ENCODE peak calls at places on chromosomes 7 and 10, in eight cellular contexts. N is chondrocyte; L is AG08395; J is natural killer cell; U is activated CD8-positive, alpha-beta memory T cell treated with anti-CD3 and anti-CD28 coated beads for 48 hours; Q is cortex of kidney; R is ovary; D is activated T-helper 2 cell treated with anti-CD3 and anti-CD28 coated beads, Interferon-gamma antibody, Interleukin-2, Interleukin-4, amounts not matched to agents 10 μg/mL and 5 μg/mL and 100 μg/mL, durations not matched to agents 14 hours and 24 hours and 36 hours. T is an unnamed sample.
A peak's percentile ranks its signal among the peaks of the same experiment; 100 is the strongest.

GRCh38 chr10:31101123-31101522 is 69.5 kb upstream of the ZNF438 start:
- DNase-seq in N (no peak), L (peak; percentile 78), J (no peak), U (no peak), Q (no peak), R (no peak), D (peak; percentile 54), T (no peak)

GRCh38 chr7:75980126-75980864 is 14.1 kb downstream of the TMEM120A start:
- DNase-seq in N (no peak), L (no peak), J (no peak), U (no peak), Q (no peak), R (peak; percentile 54), D (no peak), T (no peak)

GRCh38 chr7:94391716-94392390 is 2.8 kb upstream of the COL1A2 start:
- DNase-seq in N (no peak), L (peak; percentile 69), J (no peak), U (no peak), Q (no peak), R (peak; percentile 42), D (peak; percentile 12), T (no peak)

GRCh38 chr10:70337201-70337651 is 45.2 kb downstream of the LRRC20 start:
- DNase-seq in N (peak; percentile 29), L (no peak), J (no peak), U (no peak), Q (no peak), R (no peak), D (no peak), T (no peak)

GRCh38 chr10:132306951-132307751 is 599 bp downstream of the STK32C start:
- DNase-seq in N (peak; percentile 91), L (no peak), J (peak; percentile 39), U (no peak), Q (no peak), R (no peak), D (no peak), T (peak; percentile 21)

GRCh38 chr10:91829268-91829667 is 31.0 kb downstream of the TNKS2 start:
- DNase-seq in N (no peak), L (no peak), J (no peak), U (no peak), Q (no peak), R (no peak), D (no peak), T (no peak)

GRCh38 chr10:131845505-131846223 is 55.1 kb upstream of the PPP2R2D start:
- DNase-seq in N (peak; percentile 79), L (no peak), J (no peak), U (no peak), Q (no peak), R (no peak), D (no peak), T (no peak)

GRCh38 chr10:100882681-100883321 is 30.0 kb upstream of the SLF2 start:
- DNase-seq in N (no peak), L (peak; percentile 61), J (no peak), U (no peak), Q (no peak), R (peak; percentile 70), D (no peak), T (no peak)

GRCh38 chr7:132435016-132435990 is 141.0 kb downstream of the PLXNA4 start:
- DNase-seq in N (no peak), L (no peak), J (no peak), U (no peak), Q (no peak), R (no peak), D (no peak), T (peak; percentile 85)

GRCh38 chr7:108374899-108375298 is 81.3 kb downstream of the NRCAM start:
- DNase-seq in N (no peak), L (no peak), J (no peak), U (no peak), Q (no peak), R (no peak), D (no peak), T (no peak)

GRCh38 chr7:946256-946996 is 8.1 kb downstream of the ADAP1 start:
- DNase-seq in N (peak; percentile 74), L (no peak), J (no peak), U (no peak), Q (no peak), R (no peak), D (no peak), T (no peak)

GRCh38 chr10:126892150-126892872 is 12.9 kb upstream of the DOCK1 start:
- DNase-seq in N (no peak), L (no peak), J (no peak), U (no peak), Q (no peak), R (no peak), D (no peak), T (no peak)

GRCh38 chr7:102220929-102221850 is 65.5 kb upstream of the SH2B2 start:
- DNase-seq in N (peak; percentile 72), L (no peak), J (no peak), U (no peak), Q (no peak), R (no peak), D (no peak), T (no peak)

GRCh38 chr7:91248996-91249395 is 15.2 kb upstream of the FZD1 start:
- DNase-seq in N (no peak), L (peak; percentile 18), J (no peak), U (no peak), Q (no peak), R (no peak), D (no peak), T (peak; percentile 79)

GRCh38 chr10:123781956-123782500 is 109.6 kb downstream of the CPXM2 start:
- DNase-seq in N (no peak), L (peak; percentile 33), J (no peak), U (no peak), Q (no peak), R (no peak), D (no peak), T (peak; percentile 86)

GRCh38 chr10:115624448-115624847 is 531.3 kb downstream of the ATRNL1 start:
- DNase-seq in N (no peak), L (peak; percentile 2), J (no peak), U (no peak), Q (no peak), R (no peak), D (no peak), T (no peak)

GRCh38 chr7:127949670-127950069 is 81.6 kb downstream of the LRRC4 start:
- DNase-seq in N (no peak), L (no peak), J (no peak), U (no peak), Q (no peak), R (no peak), D (no peak), T (no peak)

GRCh38 chr7:118858651-118859149 is 634.2 kb downstream of the ANKRD7 start:
- DNase-seq in N (no peak), L (no peak), J (no peak), U (no peak), Q (no peak), R (no peak), D (no peak), T (no peak)

GRCh38 chr7:147308539-147308938 is 1191.9 kb downstream of the CNTNAP2 start:
- DNase-seq in N (no peak), L (no peak), J (no peak), U (no peak), Q (no peak), R (no peak), D (no peak), T (no peak)

GRCh38 chr7:3482147-3482921 is 181.3 kb downstream of the SDK1 start:
- DNase-seq in N (no peak), L (no peak), J (no peak), U (no peak), Q (no peak), R (no peak), D (no peak), T (peak; percentile 77)

GRCh38 chr10:42783181-42783549 is 570 bp downstream of the BMS1 start:
- DNase-seq in N (no peak), L (peak; percentile 21), J (no peak), U (no peak), Q (no peak), R (no peak), D (no peak), T (peak; percentile 27)

GRCh38 chr10:84166620-84167288 is 6.8 kb upstream of the GPR15LG start:
- DNase-seq in N (no peak), L (no peak), J (no peak), U (no peak), Q (no peak), R (no peak), D (no peak), T (no peak)

GRCh38 chr7:82210422-82211184 is 233.0 kb downstream of the CACNA2D1 start:
- DNase-seq in N (no peak), L (no peak), J (no peak), U (no peak), Q (no peak), R (no peak), D (no peak), T (no peak)

GRCh38 chr10:88456730-88457129 is 126.4 kb downstream of the RNLS start:
- DNase-seq in N (no peak), L (peak; percentile 48), J (no peak), U (no peak), Q (no peak), R (no peak), D (no peak), T (no peak)

GRCh38 chr10:72605137-72605536 is 20.7 kb downstream of the MICU1 start:
- DNase-seq in N (no peak), L (no peak), J (no peak), U (no peak), Q (no peak), R (no peak), D (no peak), T (no peak)

GRCh38 chr7:24715661-24716479 is 41.4 kb downstream of the GSDME start:
- DNase-seq in N (no peak), L (peak; percentile 78), J (no peak), U (no peak), Q (no peak), R (no peak), D (no peak), T (no peak)

GRCh38 chr10:93420091-93420490 is 62.0 kb downstream of the MYOF start:
- DNase-seq in N (no peak), L (peak; percentile 11), J (no peak), U (no peak), Q (no peak), R (no peak), D (no peak), T (no peak)

GRCh38 chr10:20494474-20494873 is 402.6 kb downstream of the NEBL start:
- DNase-seq in N (no peak), L (no peak), J (no peak), U (no peak), Q (no peak), R (no peak), D (no peak), T (no peak)

GRCh38 chr10:89217057-89217990 is 10.2 kb upstream of the CH25H start:
- DNase-seq in N (no peak), L (peak; percentile 41), J (peak; percentile 45), U (no peak), Q (no peak), R (peak; percentile 75), D (peak; percentile 27), T (peak; percentile 52)

T was measured in trophoblast cell.